ENCODE peak calls at places on chromosomes 6 and 20, in six cellular contexts. K is HFF-Myc; F is CD8-positive, alpha-beta memory T cell; H is heart left ventricle; I is choroid plexus epithelial cell; R is kidney epithelial cell. A is an unnamed sample.

GRCh38 chr6:11271637-11272036 is 39.2 kb upstream of the NEDD9 start:
- DNase-seq in I (peak), H (no peak), F (no peak), K (peak), R (no peak), A (peak)

GRCh38 chr6:35476004-35476403 is 7.8 kb downstream of the RPL10A start:
- DNase-seq in I (no peak), R (no peak), H (no peak), F (no peak), K (no peak), A (no peak)

GRCh38 chr6:3764516-3765333 is 13.2 kb upstream of the PXDC1 start:
- DNase-seq in I (no peak), F (no peak), K (no peak), R (no peak), H (no peak), A (no peak)

GRCh38 chr20:25120462-25120861 is 38.5 kb upstream of the VSX1 start:
- DNase-seq in H (no peak), R (no peak), F (no peak), I (no peak), K (no peak), A (no peak)

GRCh38 chr20:63048516-63049190 is 41.9 kb upstream of the BHLHE23 start:
- DNase-seq in F (no peak), R (no peak), I (no peak), K (no peak), H (no peak), A (no peak)

GRCh38 chr20:42276718-42277117 is 658.5 kb upstream of the CHD6 start:
- DNase-seq in F (no peak), K (no peak), I (no peak), H (no peak), R (no peak), A (no peak)

GRCh38 chr20:13863244-13863643 is 78.4 kb downstream of the NDUFAF5 start:
- DNase-seq in H (no peak), I (no peak), K (no peak), F (no peak), R (no peak), A (no peak)

GRCh38 chr6:29736563-29736962 is 13.3 kb downstream of the HLA-F start:
- DNase-seq in K (no peak), F (no peak), I (no peak), H (no peak), R (no peak), A (no peak)

GRCh38 chr20:60262967-60263603 is 304.9 kb downstream of the CDH26 start:
- DNase-seq in I (peak), H (no peak), R (no peak), K (no peak), F (peak), A (peak)

GRCh38 chr6:24274441-24275083 is 83.3 kb downstream of the DCDC2 start:
- DNase-seq in H (no peak), I (peak), R (no peak), F (no peak), K (no peak), A (no peak)

GRCh38 chr20:8777866-8778265 is 291.0 kb upstream of the PLCB4 start:
- DNase-seq in I (peak), R (no peak), H (no peak), K (no peak), F (no peak), A (no peak)

GRCh38 chr6:90222724-90223198 is 73.9 kb downstream of the BACH2 start:
- DNase-seq in I (no peak), R (no peak), K (peak), F (no peak), H (no peak), A (no peak)

GRCh38 chr20:3751664-3752385 is 15.7 kb downstream of the ADISSP start:
- DNase-seq in K (no peak), I (no peak), H (peak), R (no peak), F (peak), A (no peak)

GRCh38 chr20:47315339-47315662 is 41.2 kb downstream of the ZMYND8 start:
- DNase-seq in H (no peak), K (no peak), R (no peak), I (peak), F (no peak), A (no peak)

GRCh38 chr20:6045566-6045965 is 8.3 kb downstream of the LRRN4 start:
- DNase-seq in I (peak), K (no peak), R (no peak), H (no peak), F (no peak), A (no peak)

GRCh38 chr6:56347526-56347925 is 100.1 kb upstream of the COL21A1 start:
- DNase-seq in K (no peak), R (no peak), F (no peak), I (peak), H (no peak), A (no peak)

GRCh38 chr6:45718901-45719300 is 296.8 kb downstream of the CLIC5 start:
- DNase-seq in I (no peak), K (no peak), F (no peak), H (no peak), R (no peak), A (no peak)

GRCh38 chr6:72861935-72862432 is 240.1 kb downstream of the KCNQ5 start:
- DNase-seq in I (peak), R (no peak), F (no peak), K (peak), H (peak), A (no peak)

GRCh38 chr20:57678340-57678739 is 31.5 kb downstream of the PMEPA1 start:
- DNase-seq in R (no peak), I (no peak), H (no peak), F (no peak), K (no peak), A (peak)

GRCh38 chr20:14979472-14979986 is 642.1 kb upstream of the FLRT3 start:
- DNase-seq in K (no peak), H (no peak), R (peak), I (no peak), F (no peak), A (no peak)

GRCh38 chr6:135438907-135439535 is 58.5 kb downstream of the AHI1 start:
- DNase-seq in R (no peak), K (peak), F (no peak), H (no peak), I (peak), A (peak)

GRCh38 chr6:88989215-88989614 is 25.8 kb upstream of the RNGTT start:
- DNase-seq in K (peak), F (no peak), I (peak), R (no peak), H (no peak), A (no peak)

GRCh38 chr6:169963581-169964297 is 212.3 kb downstream of the ERMARD start:
- DNase-seq in H (peak), F (no peak), I (no peak), R (no peak), K (no peak), A (no peak)

GRCh38 chr6:160226118-160226541 is 32.5 kb downstream of the SLC22A2 start:
- DNase-seq in F (no peak), K (no peak), R (no peak), I (no peak), H (no peak), A (no peak)

GRCh38 chr20:1844723-1845523 is 50.3 kb upstream of the SIRPA start:
- DNase-seq in H (peak), K (peak), F (no peak), R (no peak), I (peak), A (peak)

GRCh38 chr20:37933797-37934633 is 31.1 kb downstream of the VSTM2L start:
- DNase-seq in F (no peak), R (no peak), H (no peak), I (no peak), K (no peak), A (no peak)

GRCh38 chr6:91198588-91199255 is 611.9 kb upstream of the MAP3K7 start:
- DNase-seq in H (no peak), K (no peak), I (peak), F (no peak), R (no peak), A (no peak)

DNA sequence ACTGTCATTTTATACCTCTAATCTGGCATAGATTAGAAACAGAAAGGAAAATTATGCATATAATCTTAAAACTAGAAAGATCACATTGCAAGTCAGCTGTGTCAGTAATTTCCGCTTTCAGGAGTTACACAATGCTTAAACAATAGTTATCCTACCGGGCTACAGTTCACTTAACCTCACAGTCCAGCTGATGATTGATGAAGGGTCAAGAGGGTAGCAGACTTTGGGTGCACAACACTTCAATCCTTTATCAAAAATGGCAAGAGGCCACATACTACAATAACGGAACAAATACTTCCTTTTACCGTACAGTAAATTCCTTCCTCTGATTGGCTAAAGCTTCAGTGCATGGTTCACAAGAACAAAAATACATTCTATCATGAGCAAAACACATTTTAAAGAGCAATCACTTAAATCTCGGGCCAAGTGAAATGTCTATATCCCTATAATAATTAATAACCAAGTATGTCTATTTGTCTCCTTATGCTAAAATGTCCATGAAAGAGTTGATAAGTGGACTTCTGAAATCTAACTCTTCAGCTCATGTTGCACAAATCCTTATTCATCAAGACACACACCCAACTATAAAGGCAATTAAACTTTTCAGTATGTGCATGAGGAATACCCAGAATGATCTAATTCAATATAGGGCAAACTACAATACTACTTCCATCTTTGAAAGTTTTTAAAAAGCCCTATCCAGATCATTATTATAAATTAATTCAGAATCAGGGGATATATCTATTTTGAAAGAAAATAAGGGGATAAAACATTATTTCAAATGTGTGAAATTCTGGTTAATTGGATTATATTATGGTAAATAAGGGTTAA is 76.8 kb downstream of the HIVEP2 start:
- DNase-seq in K (no peak), F (no peak), H (no peak), I (peak), R (no peak), A (no peak)
- H3K4me3 ChIP-seq in K (no peak), F (no peak), H (peak), I (peak), R (no peak), A (no peak)

DNA sequence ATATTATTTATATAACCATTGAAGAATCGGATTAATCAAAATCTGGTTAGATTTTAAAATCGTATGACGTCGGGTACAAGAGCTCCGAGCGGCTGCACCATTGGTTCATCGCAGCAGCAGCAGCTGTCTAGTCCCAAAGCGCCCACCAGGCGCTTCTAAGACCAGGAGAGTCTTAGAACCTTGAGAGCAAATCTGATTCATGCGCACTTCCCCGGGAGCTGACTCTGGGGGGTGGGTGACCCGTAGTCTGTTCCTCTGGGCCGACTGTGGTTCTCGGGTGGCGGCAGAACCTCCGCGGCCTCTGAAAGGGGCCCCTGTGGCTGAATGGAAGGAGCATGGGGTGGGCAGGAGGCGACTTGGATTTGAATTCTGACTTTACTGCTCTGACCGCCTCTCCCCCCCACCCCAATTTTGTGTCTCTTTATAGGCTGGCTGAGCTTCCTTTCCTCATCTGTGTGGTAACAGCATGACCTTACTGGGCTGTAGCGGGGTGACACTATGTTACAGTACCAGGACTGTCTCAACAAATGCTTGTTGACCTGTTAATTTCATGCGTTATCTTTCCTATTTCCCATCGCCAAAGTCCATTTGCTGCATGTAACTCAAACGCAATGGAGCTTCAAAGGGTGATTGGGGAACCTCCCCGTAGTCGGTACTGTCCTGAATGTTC is 119.7 kb downstream of the RTN4IP1 start:
- DNase-seq in K (no peak), F (no peak), H (no peak), R (no peak), I (peak), A (peak)
- H3K4me3 ChIP-seq in K (peak), F (no peak), H (peak), R (peak), I (peak), A (peak)

GRCh38 chr6:43744931-43745727 is 24.9 kb upstream of the VEGFA start:
- DNase-seq in F (no peak), I (no peak), R (no peak), H (no peak), K (no peak), A (no peak)

GRCh38 chr6:43746071-43746470 is 23.9 kb upstream of the VEGFA start:
- DNase-seq in F (no peak), H (no peak), I (no peak), R (no peak), K (no peak), A (no peak)

GRCh38 chr6:43742931-43743632 is 26.9 kb upstream of the VEGFA start:
- DNase-seq in K (no peak), H (no peak), F (no peak), I (no peak), R (no peak), A (no peak)

GRCh38 chr6:43743682-43744381 is 26.2 kb upstream of the VEGFA start:
- DNase-seq in K (no peak), R (no peak), F (no peak), H (no peak), I (no peak), A (no peak)

DNA sequence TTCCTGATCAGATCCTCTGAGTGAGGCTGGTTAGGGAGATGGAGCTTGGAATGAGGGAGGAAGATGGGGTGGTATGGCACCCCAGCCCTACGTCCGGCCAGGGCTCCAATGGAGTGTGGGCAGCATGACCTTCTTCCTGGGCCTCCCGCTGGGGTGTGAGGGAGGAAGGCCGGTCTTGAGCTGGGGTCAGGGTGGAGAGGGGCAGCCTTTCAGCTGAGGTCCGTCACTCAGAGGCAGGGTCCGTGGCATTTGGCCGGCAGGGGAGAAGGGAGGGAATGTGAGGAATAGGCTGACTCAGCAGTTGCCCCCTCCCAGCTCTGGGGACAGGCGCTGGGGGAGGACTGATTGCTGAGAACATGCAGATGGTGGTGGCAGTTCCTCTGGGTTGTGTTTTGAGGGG is 25.5 kb upstream of the VEGFA start:
- DNase-seq in F (no peak), K (no peak), I (no peak), H (no peak), R (no peak), A (no peak)
- H3K4me3 ChIP-seq in F (no peak), K (no peak), I (no peak), H (no peak), R (no peak), A (no peak)

GRCh38 chr6:157839606-157840005 is 16.6 kb downstream of the SNX9 start:
- DNase-seq in R (no peak), H (no peak), F (no peak), K (no peak), I (no peak), A (no peak)

GRCh38 chr6:157842213-157842612 is 19.2 kb downstream of the SNX9 start:
- DNase-seq in R (no peak), F (no peak), H (no peak), K (no peak), I (no peak), A (no peak)

GRCh38 chr6:157840776-157841175 is 17.7 kb downstream of the SNX9 start:
- DNase-seq in F (no peak), H (no peak), I (peak), R (peak), K (no peak), A (no peak)

GRCh38 chr6:157840261-157840660 is 17.2 kb downstream of the SNX9 start:
- DNase-seq in K (no peak), F (no peak), I (no peak), H (no peak), R (no peak), A (no peak)

GRCh38 chr6:157841211-157841840 is 18.3 kb downstream of the SNX9 start:
- DNase-seq in F (no peak), K (no peak), I (no peak), H (no peak), R (no peak), A (no peak)
- H3K4me3 ChIP-seq in F (no peak), K (no peak), I (no peak), H (no peak), R (no peak), A (no peak)

GRCh38 chr6:96015321-96015790 is 418 bp upstream of the FUT9 start:
- DNase-seq in R (peak), I (no peak), K (no peak), H (no peak), F (no peak), A (no peak)
- H3K4me3 ChIP-seq in R (peak), I (no peak), K (no peak), H (no peak), F (no peak), A (no peak)

GRCh38 chr6:137872071-137872470 is 5.0 kb downstream of the TNFAIP3 start:
- DNase-seq in R (no peak), H (no peak), I (no peak), K (no peak), F (no peak), A (no peak)
- H3K4me3 ChIP-seq in R (no peak), H (no peak), I (no peak), K (no peak), F (peak), A (no peak)

DNA sequence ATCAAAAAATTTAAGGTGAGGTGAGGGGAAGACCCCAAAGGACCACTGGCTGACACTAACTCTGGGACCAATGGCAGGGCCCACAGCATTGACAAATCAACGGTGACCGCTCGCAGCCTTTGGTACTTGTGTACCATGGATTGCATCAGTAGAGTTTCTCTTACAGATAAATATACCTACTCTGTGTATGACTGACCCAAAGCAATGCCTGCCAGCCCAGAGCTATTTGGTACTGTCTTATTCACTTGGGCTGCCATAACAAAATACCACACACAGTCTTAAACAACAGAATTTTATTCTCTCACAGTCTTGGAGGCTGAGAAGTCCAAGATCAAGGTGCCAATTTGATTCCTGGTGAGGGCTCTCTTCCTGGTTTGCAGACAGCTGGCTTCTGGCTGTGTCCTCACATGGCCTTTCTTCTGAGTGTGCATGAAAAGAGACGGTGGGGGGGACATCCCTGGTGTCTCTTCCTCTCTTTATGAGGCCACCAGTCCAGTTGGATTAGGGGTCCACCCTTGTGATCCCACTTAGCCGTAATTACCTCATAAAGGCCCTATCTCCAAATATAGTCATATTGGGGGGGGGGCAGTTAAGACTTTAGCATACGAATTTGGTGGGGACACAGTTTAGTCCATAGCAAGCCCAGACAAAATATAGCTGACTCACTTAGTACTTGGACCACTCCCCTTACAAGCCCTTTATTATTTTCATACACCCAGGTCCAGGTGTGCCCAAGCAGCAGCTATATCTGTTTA is 336.3 kb downstream of the CD83 start:
- DNase-seq in F (no peak), I (no peak), K (no peak), R (no peak), H (no peak), A (no peak)
- H3K4me3 ChIP-seq in F (peak), I (no peak), K (no peak), R (no peak), H (no peak), A (no peak)

GRCh38 chr6:13355043-13355945 is 27.0 kb upstream of the TBC1D7 start:
- DNase-seq in K (peak), F (no peak), R (peak), I (peak), H (no peak), A (peak)

GRCh38 chr6:13355969-13356368 is 27.6 kb upstream of the TBC1D7 start:
- DNase-seq in R (no peak), I (no peak), F (no peak), H (no peak), K (no peak), A (peak)

GRCh38 chr6:13352165-13352564 is 23.8 kb upstream of the TBC1D7 start:
- DNase-seq in R (no peak), I (no peak), H (no peak), F (no peak), K (no peak), A (no peak)

GRCh38 chr6:13357551-13358075 is 29.3 kb upstream of the TBC1D7 start:
- DNase-seq in F (no peak), H (no peak), R (peak), K (peak), I (peak), A (peak)

GRCh38 chr6:13354331-13355042 is 26.1 kb upstream of the TBC1D7 start:
- DNase-seq in I (peak), R (peak), H (no peak), F (no peak), K (peak), A (no peak)
- H3K4me3 ChIP-seq in I (no peak), R (no peak), H (no peak), F (peak), K (no peak), A (no peak)